ENCODE peak calls at places on chromosomes 7 and 10, in nine cellular contexts. One of them, this sample, is unnamed.

GRCh38 chr7:140646931-140647647 is 6.5 kb upstream of the DENND2A start:
- DNase-seq in NCI-H82: peak
- DNase-seq in central memory CD4-positive, alpha-beta T cell: peak
- DNase-seq in EH: peak
- DNase-seq in COR-L47: peak
- DNase-seq in left ventricle myocardium inferior: no peak
- DNase-seq in MM.1S: peak
- DNase-seq in stimulated activated CD4-positive, alpha-beta T cell treated with anti-CD3 and anti-CD28 coated beads, TNF-alpha, amount 100 ng/mL, for 1 hour: no peak
- DNase-seq in iPS DF 6.9: no peak
- DNase-seq in this sample: no peak

GRCh38 chr10:103636996-103637395 is 143.5 kb downstream of the NEURL1 start:
- DNase-seq in NCI-H82: no peak
- DNase-seq in central memory CD4-positive, alpha-beta T cell: no peak
- DNase-seq in EH: peak
- DNase-seq in COR-L47: no peak
- DNase-seq in left ventricle myocardium inferior: no peak
- DNase-seq in MM.1S: no peak
- DNase-seq in stimulated activated CD4-positive, alpha-beta T cell treated with anti-CD3 and anti-CD28 coated beads, TNF-alpha, amount 100 ng/mL, for 1 hour: no peak
- DNase-seq in iPS DF 6.9: no peak
- DNase-seq in this sample: peak

GRCh38 chr7:44959433-44959951 is 19.3 kb downstream of the MYO1G start:
- DNase-seq in NCI-H82: no peak
- DNase-seq in central memory CD4-positive, alpha-beta T cell: peak
- DNase-seq in EH: peak
- DNase-seq in COR-L47: no peak
- DNase-seq in left ventricle myocardium inferior: no peak
- DNase-seq in MM.1S: no peak
- DNase-seq in stimulated activated CD4-positive, alpha-beta T cell treated with anti-CD3 and anti-CD28 coated beads, TNF-alpha, amount 100 ng/mL, for 1 hour: no peak
- DNase-seq in iPS DF 6.9: no peak
- DNase-seq in this sample: no peak

GRCh38 chr10:96229568-96230030 is 41.8 kb downstream of the BLNK start:
- DNase-seq in NCI-H82: peak
- DNase-seq in central memory CD4-positive, alpha-beta T cell: peak
- DNase-seq in EH: peak
- DNase-seq in COR-L47: peak
- DNase-seq in left ventricle myocardium inferior: peak
- DNase-seq in MM.1S: peak
- DNase-seq in stimulated activated CD4-positive, alpha-beta T cell treated with anti-CD3 and anti-CD28 coated beads, TNF-alpha, amount 100 ng/mL, for 1 hour: peak
- DNase-seq in iPS DF 6.9: peak
- DNase-seq in this sample: peak

GRCh38 chr7:130281227-130281626 is 11.7 kb upstream of the CPA4 start:
- DNase-seq in NCI-H82: no peak
- DNase-seq in central memory CD4-positive, alpha-beta T cell: no peak
- DNase-seq in EH: peak
- DNase-seq in COR-L47: no peak
- DNase-seq in left ventricle myocardium inferior: no peak
- DNase-seq in MM.1S: no peak
- DNase-seq in stimulated activated CD4-positive, alpha-beta T cell treated with anti-CD3 and anti-CD28 coated beads, TNF-alpha, amount 100 ng/mL, for 1 hour: no peak
- DNase-seq in iPS DF 6.9: no peak
- DNase-seq in this sample: no peak

GRCh38 chr7:2730846-2731770 is 43.1 kb downstream of the AMZ1 start:
- DNase-seq in NCI-H82: no peak
- DNase-seq in central memory CD4-positive, alpha-beta T cell: no peak
- DNase-seq in EH: no peak
- DNase-seq in COR-L47: no peak
- DNase-seq in left ventricle myocardium inferior: no peak
- DNase-seq in MM.1S: no peak
- DNase-seq in stimulated activated CD4-positive, alpha-beta T cell treated with anti-CD3 and anti-CD28 coated beads, TNF-alpha, amount 100 ng/mL, for 1 hour: no peak
- DNase-seq in iPS DF 6.9: no peak
- DNase-seq in this sample: no peak

GRCh38 chr7:83306487-83306886 is 143.8 kb upstream of the PCLO start:
- DNase-seq in NCI-H82: no peak
- DNase-seq in central memory CD4-positive, alpha-beta T cell: no peak
- DNase-seq in EH: no peak
- DNase-seq in COR-L47: no peak
- DNase-seq in left ventricle myocardium inferior: no peak
- DNase-seq in MM.1S: no peak
- DNase-seq in stimulated activated CD4-positive, alpha-beta T cell treated with anti-CD3 and anti-CD28 coated beads, TNF-alpha, amount 100 ng/mL, for 1 hour: no peak
- DNase-seq in iPS DF 6.9: no peak
- DNase-seq in this sample: no peak

GRCh38 chr7:106947244-106947728 is 82.2 kb downstream of the PIK3CG start:
- DNase-seq in NCI-H82: peak
- DNase-seq in central memory CD4-positive, alpha-beta T cell: peak
- DNase-seq in EH: peak
- DNase-seq in COR-L47: peak
- DNase-seq in left ventricle myocardium inferior: no peak
- DNase-seq in MM.1S: peak
- DNase-seq in stimulated activated CD4-positive, alpha-beta T cell treated with anti-CD3 and anti-CD28 coated beads, TNF-alpha, amount 100 ng/mL, for 1 hour: no peak
- DNase-seq in iPS DF 6.9: peak
- DNase-seq in this sample: no peak

GRCh38 chr7:136009488-136010079 is 32.4 kb upstream of the MTPN start:
- DNase-seq in NCI-H82: peak
- DNase-seq in central memory CD4-positive, alpha-beta T cell: peak
- DNase-seq in EH: peak
- DNase-seq in COR-L47: peak
- DNase-seq in left ventricle myocardium inferior: no peak
- DNase-seq in MM.1S: peak
- DNase-seq in stimulated activated CD4-positive, alpha-beta T cell treated with anti-CD3 and anti-CD28 coated beads, TNF-alpha, amount 100 ng/mL, for 1 hour: no peak
- DNase-seq in iPS DF 6.9: peak
- DNase-seq in this sample: no peak

GRCh38 chr7:134046594-134047128 is 80.5 kb upstream of the LRGUK start:
- DNase-seq in NCI-H82: no peak
- DNase-seq in central memory CD4-positive, alpha-beta T cell: no peak
- DNase-seq in EH: no peak
- DNase-seq in COR-L47: no peak
- DNase-seq in left ventricle myocardium inferior: no peak
- DNase-seq in MM.1S: no peak
- DNase-seq in stimulated activated CD4-positive, alpha-beta T cell treated with anti-CD3 and anti-CD28 coated beads, TNF-alpha, amount 100 ng/mL, for 1 hour: no peak
- DNase-seq in iPS DF 6.9: no peak
- DNase-seq in this sample: no peak

GRCh38 chr7:12703881-12704280 is 16.4 kb downstream of the ARL4A start:
- DNase-seq in NCI-H82: no peak
- DNase-seq in central memory CD4-positive, alpha-beta T cell: no peak
- DNase-seq in EH: no peak
- DNase-seq in COR-L47: no peak
- DNase-seq in left ventricle myocardium inferior: no peak
- DNase-seq in MM.1S: no peak
- DNase-seq in stimulated activated CD4-positive, alpha-beta T cell treated with anti-CD3 and anti-CD28 coated beads, TNF-alpha, amount 100 ng/mL, for 1 hour: no peak
- DNase-seq in iPS DF 6.9: no peak
- DNase-seq in this sample: no peak

GRCh38 chr10:130378556-130379400 is 242.6 kb downstream of the GLRX3 start:
- DNase-seq in NCI-H82: peak
- DNase-seq in central memory CD4-positive, alpha-beta T cell: no peak
- DNase-seq in EH: no peak
- DNase-seq in COR-L47: no peak
- DNase-seq in left ventricle myocardium inferior: no peak
- DNase-seq in MM.1S: no peak
- DNase-seq in stimulated activated CD4-positive, alpha-beta T cell treated with anti-CD3 and anti-CD28 coated beads, TNF-alpha, amount 100 ng/mL, for 1 hour: no peak
- DNase-seq in iPS DF 6.9: no peak
- DNase-seq in this sample: no peak